ENCODE peak calls at places on chromosomes 13 and 19, in ten cellular contexts. One of them, this sample, is unnamed.

GRCh38 chr13:76764429-76764828 is 121.8 kb downstream of the KCTD12 start:
- DNase-seq in NCI-H82: no peak
- DNase-seq in tibial artery: peak
- DNase-seq in stimulated activated CD4-positive, alpha-beta T cell treated with anti-CD3 and anti-CD28 coated beads, Interleukin-1b, Interleukin-23, amount 100 ng/mL, for 24 hours: no peak
- DNase-seq in ELF-1: no peak
- DNase-seq in astrocyte: no peak
- DNase-seq in KG1: no peak
- DNase-seq in cardiac muscle cell: peak
- DNase-seq in uterus: peak
- DNase-seq in amniotic stem cell: no peak
- DNase-seq in this sample: peak

GRCh38 chr13:83350569-83350968 is 531.7 kb downstream of the SLITRK1 start:
- DNase-seq in NCI-H82: no peak
- DNase-seq in tibial artery: no peak
- DNase-seq in stimulated activated CD4-positive, alpha-beta T cell treated with anti-CD3 and anti-CD28 coated beads, Interleukin-1b, Interleukin-23, amount 100 ng/mL, for 24 hours: no peak
- DNase-seq in ELF-1: no peak
- DNase-seq in astrocyte: peak
- DNase-seq in KG1: no peak
- DNase-seq in cardiac muscle cell: peak
- DNase-seq in uterus: no peak
- DNase-seq in amniotic stem cell: peak
- DNase-seq in this sample: peak

GRCh38 chr13:90105881-90106496 is 1241.5 kb upstream of the MIR17HG start:
- DNase-seq in NCI-H82: no peak
- DNase-seq in tibial artery: no peak
- DNase-seq in stimulated activated CD4-positive, alpha-beta T cell treated with anti-CD3 and anti-CD28 coated beads, Interleukin-1b, Interleukin-23, amount 100 ng/mL, for 24 hours: no peak
- DNase-seq in ELF-1: no peak
- DNase-seq in astrocyte: peak
- DNase-seq in KG1: no peak
- DNase-seq in cardiac muscle cell: peak
- DNase-seq in uterus: no peak
- DNase-seq in amniotic stem cell: no peak
- DNase-seq in this sample: peak

GRCh38 chr19:15995536-15995935 is 46.7 kb downstream of the OR10H4 start:
- DNase-seq in NCI-H82: no peak
- DNase-seq in tibial artery: peak
- DNase-seq in stimulated activated CD4-positive, alpha-beta T cell treated with anti-CD3 and anti-CD28 coated beads, Interleukin-1b, Interleukin-23, amount 100 ng/mL, for 24 hours: no peak
- DNase-seq in ELF-1: no peak
- DNase-seq in astrocyte: no peak
- DNase-seq in KG1: no peak
- DNase-seq in cardiac muscle cell: no peak
- DNase-seq in uterus: no peak
- DNase-seq in amniotic stem cell: no peak
- DNase-seq in this sample: no peak

GRCh38 chr19:18483119-18483518 is 38.8 kb downstream of the ELL start:
- DNase-seq in NCI-H82: no peak
- DNase-seq in tibial artery: no peak
- DNase-seq in stimulated activated CD4-positive, alpha-beta T cell treated with anti-CD3 and anti-CD28 coated beads, Interleukin-1b, Interleukin-23, amount 100 ng/mL, for 24 hours: no peak
- DNase-seq in ELF-1: no peak
- DNase-seq in astrocyte: no peak
- DNase-seq in KG1: no peak
- DNase-seq in cardiac muscle cell: no peak
- DNase-seq in uterus: no peak
- DNase-seq in amniotic stem cell: no peak
- DNase-seq in this sample: no peak

GRCh38 chr19:5947435-5947834 is 30.5 kb downstream of the RANBP3 start:
- DNase-seq in NCI-H82: no peak
- DNase-seq in tibial artery: peak
- DNase-seq in stimulated activated CD4-positive, alpha-beta T cell treated with anti-CD3 and anti-CD28 coated beads, Interleukin-1b, Interleukin-23, amount 100 ng/mL, for 24 hours: no peak
- DNase-seq in ELF-1: no peak
- DNase-seq in astrocyte: peak
- DNase-seq in KG1: no peak
- DNase-seq in cardiac muscle cell: peak
- DNase-seq in uterus: peak
- DNase-seq in amniotic stem cell: no peak
- DNase-seq in this sample: peak

GRCh38 chr13:101623469-101624209 is 171.2 kb downstream of the ITGBL1 start:
- DNase-seq in NCI-H82: no peak
- DNase-seq in tibial artery: no peak
- DNase-seq in stimulated activated CD4-positive, alpha-beta T cell treated with anti-CD3 and anti-CD28 coated beads, Interleukin-1b, Interleukin-23, amount 100 ng/mL, for 24 hours: no peak
- DNase-seq in ELF-1: no peak
- DNase-seq in astrocyte: no peak
- DNase-seq in KG1: no peak
- DNase-seq in cardiac muscle cell: no peak
- DNase-seq in uterus: no peak
- DNase-seq in amniotic stem cell: no peak
- DNase-seq in this sample: peak

GRCh38 chr13:46079770-46080169 is 25.1 kb downstream of the CPB2 start:
- DNase-seq in NCI-H82: no peak
- DNase-seq in tibial artery: no peak
- DNase-seq in stimulated activated CD4-positive, alpha-beta T cell treated with anti-CD3 and anti-CD28 coated beads, Interleukin-1b, Interleukin-23, amount 100 ng/mL, for 24 hours: no peak
- DNase-seq in ELF-1: no peak
- DNase-seq in astrocyte: no peak
- DNase-seq in KG1: no peak
- DNase-seq in cardiac muscle cell: no peak
- DNase-seq in uterus: no peak
- DNase-seq in amniotic stem cell: no peak
- DNase-seq in this sample: no peak

GRCh38 chr13:68851026-68851425 is 1256.6 kb upstream of the ATXN8OS start:
- DNase-seq in NCI-H82: no peak
- DNase-seq in tibial artery: no peak
- DNase-seq in stimulated activated CD4-positive, alpha-beta T cell treated with anti-CD3 and anti-CD28 coated beads, Interleukin-1b, Interleukin-23, amount 100 ng/mL, for 24 hours: no peak
- DNase-seq in ELF-1: no peak
- DNase-seq in astrocyte: peak
- DNase-seq in KG1: no peak
- DNase-seq in cardiac muscle cell: no peak
- DNase-seq in uterus: no peak
- DNase-seq in amniotic stem cell: no peak
- DNase-seq in this sample: no peak

GRCh38 chr13:92838786-92839185 is 387.8 kb upstream of the GPC6 start:
- DNase-seq in NCI-H82: no peak
- DNase-seq in tibial artery: no peak
- DNase-seq in stimulated activated CD4-positive, alpha-beta T cell treated with anti-CD3 and anti-CD28 coated beads, Interleukin-1b, Interleukin-23, amount 100 ng/mL, for 24 hours: no peak
- DNase-seq in ELF-1: no peak
- DNase-seq in astrocyte: peak
- DNase-seq in KG1: no peak
- DNase-seq in cardiac muscle cell: peak
- DNase-seq in uterus: no peak
- DNase-seq in amniotic stem cell: no peak
- DNase-seq in this sample: peak

GRCh38 chr19:3001235-3001800 is 24.0 kb downstream of the TLE6 start:
- DNase-seq in NCI-H82: no peak
- DNase-seq in tibial artery: no peak
- DNase-seq in stimulated activated CD4-positive, alpha-beta T cell treated with anti-CD3 and anti-CD28 coated beads, Interleukin-1b, Interleukin-23, amount 100 ng/mL, for 24 hours: no peak
- DNase-seq in ELF-1: no peak
- DNase-seq in astrocyte: no peak
- DNase-seq in KG1: no peak
- DNase-seq in cardiac muscle cell: no peak
- DNase-seq in uterus: no peak
- DNase-seq in amniotic stem cell: no peak
- DNase-seq in this sample: no peak

GRCh38 chr19:46746281-46746965 is at the start of gene STRN4:
- DNase-seq in NCI-H82: peak
- DNase-seq in tibial artery: no peak
- DNase-seq in stimulated activated CD4-positive, alpha-beta T cell treated with anti-CD3 and anti-CD28 coated beads, Interleukin-1b, Interleukin-23, amount 100 ng/mL, for 24 hours: peak
- DNase-seq in ELF-1: no peak
- DNase-seq in astrocyte: no peak
- DNase-seq in KG1: peak
- DNase-seq in cardiac muscle cell: peak
- DNase-seq in uterus: no peak
- DNase-seq in amniotic stem cell: no peak
- DNase-seq in this sample: no peak

GRCh38 chr13:33275916-33276315 is 9.6 kb downstream of the STARD13 start:
- DNase-seq in NCI-H82: no peak
- DNase-seq in tibial artery: no peak
- DNase-seq in stimulated activated CD4-positive, alpha-beta T cell treated with anti-CD3 and anti-CD28 coated beads, Interleukin-1b, Interleukin-23, amount 100 ng/mL, for 24 hours: no peak
- DNase-seq in ELF-1: no peak
- DNase-seq in astrocyte: peak
- DNase-seq in KG1: no peak
- DNase-seq in cardiac muscle cell: peak
- DNase-seq in uterus: no peak
- DNase-seq in amniotic stem cell: no peak
- DNase-seq in this sample: no peak

GRCh38 chr19:49059056-49059455 is 1.5 kb upstream of the CGB7 start:
- DNase-seq in NCI-H82: no peak
- DNase-seq in tibial artery: no peak
- DNase-seq in stimulated activated CD4-positive, alpha-beta T cell treated with anti-CD3 and anti-CD28 coated beads, Interleukin-1b, Interleukin-23, amount 100 ng/mL, for 24 hours: no peak
- DNase-seq in ELF-1: no peak
- DNase-seq in astrocyte: no peak
- DNase-seq in KG1: no peak
- DNase-seq in cardiac muscle cell: no peak
- DNase-seq in uterus: no peak
- DNase-seq in amniotic stem cell: no peak
- DNase-seq in this sample: no peak

GRCh38 chr13:113291997-113292862 is 4.8 kb upstream of the LAMP1 start:
- DNase-seq in NCI-H82: no peak
- DNase-seq in tibial artery: no peak
- DNase-seq in stimulated activated CD4-positive, alpha-beta T cell treated with anti-CD3 and anti-CD28 coated beads, Interleukin-1b, Interleukin-23, amount 100 ng/mL, for 24 hours: no peak
- DNase-seq in ELF-1: peak
- DNase-seq in astrocyte: no peak
- DNase-seq in KG1: no peak
- DNase-seq in cardiac muscle cell: peak
- DNase-seq in uterus: no peak
- DNase-seq in amniotic stem cell: no peak
- DNase-seq in this sample: no peak

GRCh38 chr19:6685962-6686627 is 16.1 kb upstream of the TNFSF14 start:
- DNase-seq in NCI-H82: no peak
- DNase-seq in tibial artery: no peak
- DNase-seq in stimulated activated CD4-positive, alpha-beta T cell treated with anti-CD3 and anti-CD28 coated beads, Interleukin-1b, Interleukin-23, amount 100 ng/mL, for 24 hours: no peak
- DNase-seq in ELF-1: no peak
- DNase-seq in astrocyte: no peak
- DNase-seq in KG1: no peak
- DNase-seq in cardiac muscle cell: no peak
- DNase-seq in uterus: no peak
- DNase-seq in amniotic stem cell: no peak
- DNase-seq in this sample: no peak

GRCh38 chr19:7657047-7657779 is 11.6 kb upstream of the RETN start:
- DNase-seq in NCI-H82: no peak
- DNase-seq in tibial artery: no peak
- DNase-seq in stimulated activated CD4-positive, alpha-beta T cell treated with anti-CD3 and anti-CD28 coated beads, Interleukin-1b, Interleukin-23, amount 100 ng/mL, for 24 hours: no peak
- DNase-seq in ELF-1: no peak
- DNase-seq in astrocyte: no peak
- DNase-seq in KG1: peak
- DNase-seq in cardiac muscle cell: peak
- DNase-seq in uterus: no peak
- DNase-seq in amniotic stem cell: no peak
- DNase-seq in this sample: no peak

GRCh38 chr19:13014101-13014920 is 19.0 kb downstream of the NFIX start:
- DNase-seq in NCI-H82: no peak
- DNase-seq in tibial artery: no peak
- DNase-seq in stimulated activated CD4-positive, alpha-beta T cell treated with anti-CD3 and anti-CD28 coated beads, Interleukin-1b, Interleukin-23, amount 100 ng/mL, for 24 hours: no peak
- DNase-seq in ELF-1: peak
- DNase-seq in astrocyte: no peak
- DNase-seq in KG1: no peak
- DNase-seq in cardiac muscle cell: peak
- DNase-seq in uterus: peak
- DNase-seq in amniotic stem cell: no peak
- DNase-seq in this sample: no peak

GRCh38 chr19:50646074-50646807 is 3.0 kb upstream of the C19orf81 start:
- DNase-seq in NCI-H82: no peak
- DNase-seq in tibial artery: no peak
- DNase-seq in stimulated activated CD4-positive, alpha-beta T cell treated with anti-CD3 and anti-CD28 coated beads, Interleukin-1b, Interleukin-23, amount 100 ng/mL, for 24 hours: no peak
- DNase-seq in ELF-1: no peak
- DNase-seq in astrocyte: no peak
- DNase-seq in KG1: no peak
- DNase-seq in cardiac muscle cell: peak
- DNase-seq in uterus: no peak
- DNase-seq in amniotic stem cell: no peak
- DNase-seq in this sample: peak

GRCh38 chr13:73417012-73417615 is 358.3 kb downstream of the KLF5 start:
- DNase-seq in NCI-H82: peak
- DNase-seq in tibial artery: no peak
- DNase-seq in stimulated activated CD4-positive, alpha-beta T cell treated with anti-CD3 and anti-CD28 coated beads, Interleukin-1b, Interleukin-23, amount 100 ng/mL, for 24 hours: no peak
- DNase-seq in ELF-1: peak
- DNase-seq in astrocyte: no peak
- DNase-seq in KG1: no peak
- DNase-seq in cardiac muscle cell: peak
- DNase-seq in uterus: no peak
- DNase-seq in amniotic stem cell: no peak
- DNase-seq in this sample: no peak

GRCh38 chr19:3479819-3480215 is 508 bp downstream of the SMIM24 start:
- DNase-seq in NCI-H82: peak
- DNase-seq in tibial artery: no peak
- DNase-seq in stimulated activated CD4-positive, alpha-beta T cell treated with anti-CD3 and anti-CD28 coated beads, Interleukin-1b, Interleukin-23, amount 100 ng/mL, for 24 hours: no peak
- DNase-seq in ELF-1: no peak
- DNase-seq in astrocyte: no peak
- DNase-seq in KG1: no peak
- DNase-seq in cardiac muscle cell: no peak
- DNase-seq in uterus: no peak
- DNase-seq in amniotic stem cell: no peak
- DNase-seq in this sample: no peak

GRCh38 chr19:632228-633067 is 889 bp downstream of the POLRMT start:
- DNase-seq in NCI-H82: peak
- DNase-seq in tibial artery: no peak
- DNase-seq in stimulated activated CD4-positive, alpha-beta T cell treated with anti-CD3 and anti-CD28 coated beads, Interleukin-1b, Interleukin-23, amount 100 ng/mL, for 24 hours: peak
- DNase-seq in ELF-1: peak
- DNase-seq in astrocyte: peak
- DNase-seq in KG1: no peak
- DNase-seq in cardiac muscle cell: peak
- DNase-seq in uterus: no peak
- DNase-seq in amniotic stem cell: no peak
- DNase-seq in this sample: peak

GRCh38 chr13:83691966-83692365 is 190.3 kb downstream of the SLITRK1 start:
- DNase-seq in NCI-H82: no peak
- DNase-seq in tibial artery: no peak
- DNase-seq in stimulated activated CD4-positive, alpha-beta T cell treated with anti-CD3 and anti-CD28 coated beads, Interleukin-1b, Interleukin-23, amount 100 ng/mL, for 24 hours: no peak
- DNase-seq in ELF-1: no peak
- DNase-seq in astrocyte: peak
- DNase-seq in KG1: no peak
- DNase-seq in cardiac muscle cell: peak
- DNase-seq in uterus: no peak
- DNase-seq in amniotic stem cell: no peak
- DNase-seq in this sample: no peak

GRCh38 chr19:13130886-13131490 is 12.9 kb downstream of the NACC1 start:
- DNase-seq in NCI-H82: no peak
- DNase-seq in tibial artery: no peak
- DNase-seq in stimulated activated CD4-positive, alpha-beta T cell treated with anti-CD3 and anti-CD28 coated beads, Interleukin-1b, Interleukin-23, amount 100 ng/mL, for 24 hours: no peak
- DNase-seq in ELF-1: no peak
- DNase-seq in astrocyte: no peak
- DNase-seq in KG1: no peak
- DNase-seq in cardiac muscle cell: no peak
- DNase-seq in uterus: no peak
- DNase-seq in amniotic stem cell: no peak
- DNase-seq in this sample: no peak

GRCh38 chr13:113743366-113744195 is 15.4 kb upstream of the TMEM255B start:
- DNase-seq in NCI-H82: no peak
- DNase-seq in tibial artery: no peak
- DNase-seq in stimulated activated CD4-positive, alpha-beta T cell treated with anti-CD3 and anti-CD28 coated beads, Interleukin-1b, Interleukin-23, amount 100 ng/mL, for 24 hours: no peak
- DNase-seq in ELF-1: no peak
- DNase-seq in astrocyte: no peak
- DNase-seq in KG1: no peak
- DNase-seq in cardiac muscle cell: no peak
- DNase-seq in uterus: no peak
- DNase-seq in amniotic stem cell: no peak
- DNase-seq in this sample: no peak

GRCh38 chr13:22235950-22236290 is 565.0 kb downstream of the FGF9 start:
- DNase-seq in NCI-H82: no peak
- DNase-seq in tibial artery: no peak
- DNase-seq in stimulated activated CD4-positive, alpha-beta T cell treated with anti-CD3 and anti-CD28 coated beads, Interleukin-1b, Interleukin-23, amount 100 ng/mL, for 24 hours: no peak
- DNase-seq in ELF-1: peak
- DNase-seq in astrocyte: no peak
- DNase-seq in KG1: no peak
- DNase-seq in cardiac muscle cell: no peak
- DNase-seq in uterus: no peak
- DNase-seq in amniotic stem cell: no peak
- DNase-seq in this sample: no peak

GRCh38 chr19:11530432-11530831 is 1.5 kb upstream of the ECSIT start:
- DNase-seq in NCI-H82: peak
- DNase-seq in tibial artery: peak
- DNase-seq in stimulated activated CD4-positive, alpha-beta T cell treated with anti-CD3 and anti-CD28 coated beads, Interleukin-1b, Interleukin-23, amount 100 ng/mL, for 24 hours: peak
- DNase-seq in ELF-1: peak
- DNase-seq in astrocyte: peak
- DNase-seq in KG1: peak
- DNase-seq in cardiac muscle cell: peak
- DNase-seq in uterus: peak
- DNase-seq in amniotic stem cell: no peak
- DNase-seq in this sample: peak

GRCh38 chr13:66714795-66715194 is 515.3 kb downstream of the PCDH9 start:
- DNase-seq in NCI-H82: no peak
- DNase-seq in tibial artery: no peak
- DNase-seq in stimulated activated CD4-positive, alpha-beta T cell treated with anti-CD3 and anti-CD28 coated beads, Interleukin-1b, Interleukin-23, amount 100 ng/mL, for 24 hours: no peak
- DNase-seq in ELF-1: no peak
- DNase-seq in astrocyte: no peak
- DNase-seq in KG1: no peak
- DNase-seq in cardiac muscle cell: peak
- DNase-seq in uterus: no peak
- DNase-seq in amniotic stem cell: no peak
- DNase-seq in this sample: no peak